ENCODE peak calls at places on chromosomes 11 and 22, in five cellular contexts. One of them, this sample, is unnamed.
A peak's percentile ranks its signal among the peaks of the same experiment; 100 is the strongest.

GRCh38 chr22:41800348-41801146 is at the start of gene CCDC134:
- DNase-seq in cardiac muscle cell: peak; percentile 94
- DNase-seq in brain microvascular endothelial cell: peak; percentile 60
- DNase-seq in transverse colon: peak; percentile 94
- DNase-seq in heart left ventricle: peak; percentile 94
- DNase-seq in this sample: peak; percentile 91

GRCh38 chr22:27391092-27391770 is 410.3 kb downstream of the MN1 start:
- DNase-seq in heart left ventricle: peak; percentile 58
- DNase-seq in cardiac muscle cell: peak; percentile 20
- DNase-seq in transverse colon: no peak
- DNase-seq in brain microvascular endothelial cell: no peak
- DNase-seq in this sample: no peak

GRCh38 chr11:76076749-76077148 is 129.6 kb downstream of the WNT11 start:
- DNase-seq in cardiac muscle cell: no peak
- DNase-seq in heart left ventricle: no peak
- DNase-seq in brain microvascular endothelial cell: no peak
- DNase-seq in transverse colon: no peak
- DNase-seq in this sample: no peak

GRCh38 chr11:48107188-48107704 is 109.4 kb upstream of the OR4B1 start:
- DNase-seq in brain microvascular endothelial cell: no peak
- DNase-seq in transverse colon: peak; percentile 57
- DNase-seq in cardiac muscle cell: no peak
- DNase-seq in heart left ventricle: no peak
- DNase-seq in this sample: no peak

GRCh38 chr22:36860821-36861659 is at the start of gene NCF4:
- DNase-seq in heart left ventricle: peak; percentile 66
- DNase-seq in cardiac muscle cell: no peak
- DNase-seq in brain microvascular endothelial cell: no peak
- DNase-seq in transverse colon: peak; percentile 77
- DNase-seq in this sample: peak; percentile 60

GRCh38 chr11:113308601-113309000 is 5.8 kb upstream of the TTC12 start:
- DNase-seq in brain microvascular endothelial cell: no peak
- DNase-seq in heart left ventricle: no peak
- DNase-seq in transverse colon: no peak
- DNase-seq in cardiac muscle cell: no peak
- DNase-seq in this sample: no peak

GRCh38 chr11:2834893-2835767 is 50.4 kb downstream of the CDKN1C start:
- DNase-seq in transverse colon: no peak
- DNase-seq in heart left ventricle: no peak
- DNase-seq in brain microvascular endothelial cell: no peak
- DNase-seq in cardiac muscle cell: no peak
- DNase-seq in this sample: no peak

GRCh38 chr11:69121021-69121420 is 34.7 kb upstream of the SMIM38 start:
- DNase-seq in brain microvascular endothelial cell: no peak
- DNase-seq in cardiac muscle cell: no peak
- DNase-seq in heart left ventricle: no peak
- DNase-seq in transverse colon: no peak
- DNase-seq in this sample: no peak

GRCh38 chr11:109597336-109597735 is 175.3 kb downstream of the C11orf87 start:
- DNase-seq in heart left ventricle: no peak
- DNase-seq in transverse colon: no peak
- DNase-seq in brain microvascular endothelial cell: no peak
- DNase-seq in cardiac muscle cell: no peak
- DNase-seq in this sample: no peak

GRCh38 chr22:28375761-28376534 is 303.7 kb downstream of the TTC28 start:
- DNase-seq in heart left ventricle: no peak
- DNase-seq in transverse colon: no peak
- DNase-seq in brain microvascular endothelial cell: no peak
- DNase-seq in cardiac muscle cell: no peak
- DNase-seq in this sample: no peak

GRCh38 chr11:33723238-33723881 is 12.9 kb downstream of the CD59 start:
- DNase-seq in cardiac muscle cell: no peak
- DNase-seq in transverse colon: no peak
- DNase-seq in brain microvascular endothelial cell: peak; percentile 95
- DNase-seq in heart left ventricle: peak; percentile 64
- DNase-seq in this sample: no peak

GRCh38 chr22:17260950-17261349 is 41.7 kb upstream of the ADA2 start:
- DNase-seq in brain microvascular endothelial cell: no peak
- DNase-seq in heart left ventricle: no peak
- DNase-seq in transverse colon: no peak
- DNase-seq in cardiac muscle cell: peak; percentile 32
- DNase-seq in this sample: no peak

GRCh38 chr22:44260216-44261035 is 52.3 kb downstream of the SHISAL1 start:
- DNase-seq in cardiac muscle cell: no peak
- DNase-seq in transverse colon: no peak
- DNase-seq in heart left ventricle: peak; percentile 10
- DNase-seq in brain microvascular endothelial cell: no peak
- DNase-seq in this sample: peak; percentile 27

GRCh38 chr11:122186439-122187080 is 70.5 kb upstream of the BLID start:
- DNase-seq in heart left ventricle: no peak
- DNase-seq in cardiac muscle cell: no peak
- DNase-seq in transverse colon: no peak
- DNase-seq in brain microvascular endothelial cell: peak; percentile 87
- DNase-seq in this sample: no peak

GRCh38 chr11:134202661-134203060 is 21.1 kb downstream of the NCAPD3 start:
- DNase-seq in heart left ventricle: no peak
- DNase-seq in brain microvascular endothelial cell: no peak
- DNase-seq in cardiac muscle cell: no peak
- DNase-seq in transverse colon: no peak
- DNase-seq in this sample: no peak

GRCh38 chr11:3058753-3059664 is 1.8 kb upstream of the CARS1 start:
- DNase-seq in transverse colon: no peak
- DNase-seq in cardiac muscle cell: no peak
- DNase-seq in brain microvascular endothelial cell: peak; percentile 84
- DNase-seq in heart left ventricle: no peak
- DNase-seq in this sample: no peak

GRCh38 chr22:17106161-17106784 is 14.9 kb downstream of the TMEM121B start:
- DNase-seq in cardiac muscle cell: no peak
- DNase-seq in heart left ventricle: no peak
- DNase-seq in brain microvascular endothelial cell: no peak
- DNase-seq in transverse colon: no peak
- DNase-seq in this sample: no peak

GRCh38 chr11:8917157-8917820 is 6.3 kb downstream of the AKIP1 start:
- DNase-seq in transverse colon: no peak
- DNase-seq in heart left ventricle: peak; percentile 36
- DNase-seq in brain microvascular endothelial cell: peak; percentile 75
- DNase-seq in cardiac muscle cell: peak; percentile 56
- DNase-seq in this sample: no peak

GRCh38 chr22:23119492-23120414 is 22.0 kb downstream of the RSPH14 start:
- DNase-seq in cardiac muscle cell: no peak
- DNase-seq in brain microvascular endothelial cell: peak; percentile 2
- DNase-seq in transverse colon: no peak
- DNase-seq in heart left ventricle: no peak
- DNase-seq in this sample: no peak

GRCh38 chr11:133928628-133929059 is 28.1 kb downstream of the IGSF9B start:
- DNase-seq in transverse colon: no peak
- DNase-seq in brain microvascular endothelial cell: no peak
- DNase-seq in cardiac muscle cell: no peak
- DNase-seq in heart left ventricle: no peak
- DNase-seq in this sample: no peak

GRCh38 chr11:134393638-134394037 is 18.4 kb downstream of the B3GAT1 start:
- DNase-seq in transverse colon: peak; percentile 33
- DNase-seq in brain microvascular endothelial cell: no peak
- DNase-seq in cardiac muscle cell: peak; percentile 42
- DNase-seq in heart left ventricle: no peak
- DNase-seq in this sample: no peak

GRCh38 chr11:125724125-125724524 is 22.0 kb upstream of the PATE1 start:
- DNase-seq in heart left ventricle: no peak
- DNase-seq in cardiac muscle cell: no peak
- DNase-seq in brain microvascular endothelial cell: peak; percentile 16
- DNase-seq in transverse colon: no peak
- DNase-seq in this sample: no peak

GRCh38 chr11:2305862-2306823 is 4.3 kb downstream of the TSPAN32 start:
- DNase-seq in transverse colon: peak; percentile 73
- DNase-seq in brain microvascular endothelial cell: no peak
- DNase-seq in cardiac muscle cell: no peak
- DNase-seq in heart left ventricle: peak; percentile 81
- DNase-seq in this sample: no peak

GRCh38 chr11:116504541-116505149 is 268.1 kb downstream of the BUD13 start:
- DNase-seq in transverse colon: no peak
- DNase-seq in brain microvascular endothelial cell: no peak
- DNase-seq in cardiac muscle cell: no peak
- DNase-seq in heart left ventricle: no peak
- DNase-seq in this sample: no peak

GRCh38 chr22:23822101-23822671 is 16.6 kb downstream of the DERL3 start:
- DNase-seq in brain microvascular endothelial cell: no peak
- DNase-seq in cardiac muscle cell: no peak
- DNase-seq in heart left ventricle: no peak
- DNase-seq in transverse colon: no peak
- DNase-seq in this sample: no peak

GRCh38 chr11:105854269-105854668 is 167.8 kb downstream of the MSANTD4 start:
- DNase-seq in brain microvascular endothelial cell: no peak
- DNase-seq in transverse colon: no peak
- DNase-seq in cardiac muscle cell: no peak
- DNase-seq in heart left ventricle: no peak
- DNase-seq in this sample: no peak
- H3K27ac ChIP-seq in brain microvascular endothelial cell: no peak overlapping the region
- H3K27ac ChIP-seq in transverse colon: no peak overlapping the region
- H3K27ac ChIP-seq in cardiac muscle cell: no peak overlapping the region
- H3K27ac ChIP-seq in heart left ventricle: no peak overlapping the region
- H3K27ac ChIP-seq in this sample: no peak overlapping the region

GRCh38 chr22:35397095-35397904 is 2.6 kb upstream of the MCM5 start:
- DNase-seq in transverse colon: no peak
- DNase-seq in cardiac muscle cell: no peak
- DNase-seq in brain microvascular endothelial cell: no peak
- DNase-seq in heart left ventricle: no peak
- DNase-seq in this sample: no peak
- TF ChIP-seq CTCF in transverse colon: no peak
- TF ChIP-seq CTCF in cardiac muscle cell: no peak
- TF ChIP-seq CTCF in brain microvascular endothelial cell: no peak
- TF ChIP-seq CTCF in heart left ventricle: no peak
- TF ChIP-seq CTCF in this sample: no peak

DNA sequence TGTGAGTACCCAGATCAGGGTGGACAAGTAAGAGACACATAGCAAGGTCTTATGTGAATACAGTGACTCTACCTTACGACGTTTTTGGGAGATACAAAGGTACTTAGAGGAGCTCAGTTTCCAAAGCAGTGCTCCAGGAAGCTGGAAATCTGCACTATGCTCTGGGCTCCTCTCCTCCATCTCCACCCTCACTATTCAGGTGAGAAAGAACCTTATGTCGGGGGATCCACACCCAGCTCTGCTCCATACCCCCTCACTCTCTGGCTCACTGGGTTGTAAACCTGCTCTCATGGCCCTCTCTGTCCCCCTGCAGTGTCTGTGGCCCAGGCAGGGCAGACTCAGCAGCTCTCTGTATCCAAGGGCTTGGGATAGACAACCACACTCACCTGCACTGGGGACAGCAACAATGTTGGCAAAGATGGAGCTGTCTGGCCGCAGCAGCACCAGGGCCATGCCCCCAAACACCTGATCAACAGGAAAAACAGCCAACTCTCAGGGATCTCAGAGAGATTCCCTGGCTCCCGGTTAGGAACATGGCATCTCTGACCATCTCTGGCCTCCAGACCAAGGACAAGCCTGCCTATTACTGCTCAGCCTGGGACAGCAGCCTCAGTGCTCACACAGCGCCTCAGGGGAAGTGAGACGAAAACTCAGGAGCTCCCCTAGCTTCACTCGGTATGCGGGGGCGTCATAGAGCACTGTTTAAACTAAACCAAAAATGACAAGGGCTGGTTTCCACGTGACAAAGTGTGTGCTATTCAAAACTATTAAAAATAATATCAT is 60.9 kb upstream of the TOP3B start:
- DNase-seq in heart left ventricle: no peak
- DNase-seq in brain microvascular endothelial cell: no peak
- DNase-seq in transverse colon: no peak
- DNase-seq in cardiac muscle cell: no peak
- DNase-seq in this sample: no peak
- H3K4me3 ChIP-seq in heart left ventricle: no peak overlapping the region
- H3K4me3 ChIP-seq in brain microvascular endothelial cell: no peak overlapping the region
- H3K4me3 ChIP-seq in transverse colon: no peak overlapping the region
- H3K4me3 ChIP-seq in cardiac muscle cell: no peak overlapping the region
- H3K4me3 ChIP-seq in this sample: no peak overlapping the region

DNA sequence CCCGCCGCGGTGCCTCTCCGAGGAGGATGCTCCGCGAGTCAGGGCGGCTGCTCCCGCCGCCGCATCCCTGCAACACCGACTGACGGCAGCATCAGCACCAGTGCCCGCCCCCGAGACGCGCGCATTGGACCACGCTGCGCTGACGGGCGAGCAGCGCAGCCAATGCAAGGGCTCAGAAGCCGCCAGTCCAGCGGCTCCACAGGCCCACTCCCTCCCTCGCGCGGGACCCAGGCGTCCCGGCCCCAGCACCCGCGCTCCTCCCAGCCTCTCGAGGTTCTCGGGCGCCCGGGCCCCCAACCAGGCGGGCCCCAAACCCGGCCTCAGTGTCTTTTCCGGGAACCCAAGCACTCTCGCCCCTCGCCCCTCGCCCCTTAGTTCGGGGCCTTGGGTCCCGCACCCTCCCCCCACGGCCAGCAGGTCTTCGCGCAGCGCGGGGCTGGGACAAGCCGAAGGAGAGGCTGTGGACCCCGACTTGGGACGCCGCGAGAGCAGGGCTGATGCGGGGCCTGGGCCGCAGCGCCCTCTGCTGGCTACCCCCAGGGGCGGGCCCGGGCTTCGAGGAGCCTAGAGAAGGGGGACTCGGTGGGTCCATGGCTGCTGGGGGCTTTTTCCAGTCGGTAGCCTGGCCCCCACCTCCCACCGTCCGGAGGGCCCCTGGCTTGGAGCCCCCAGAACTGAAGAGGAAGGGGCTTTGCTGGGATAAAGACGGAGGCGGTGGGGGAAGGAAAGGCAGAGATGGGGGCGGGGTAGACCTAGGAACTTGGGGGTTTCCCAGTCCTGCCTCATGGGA is at the start of gene NRXN2:
- DNase-seq in transverse colon: peak; percentile 83
- DNase-seq in brain microvascular endothelial cell: peak; percentile 61
- DNase-seq in cardiac muscle cell: peak; percentile 92
- DNase-seq in heart left ventricle: peak; percentile 88
- DNase-seq in this sample: peak; percentile 85
- H3K27ac ChIP-seq in transverse colon: peak within 1 kb of the TSS; percentile 64
- H3K27ac ChIP-seq in brain microvascular endothelial cell: peak within 1 kb of the TSS; percentile 18
- H3K27ac ChIP-seq in cardiac muscle cell: no peak within 1 kb of the TSS
- H3K27ac ChIP-seq in heart left ventricle: no peak within 1 kb of the TSS
- H3K27ac ChIP-seq in this sample: peak within 1 kb of the TSS; percentile 61

DNA sequence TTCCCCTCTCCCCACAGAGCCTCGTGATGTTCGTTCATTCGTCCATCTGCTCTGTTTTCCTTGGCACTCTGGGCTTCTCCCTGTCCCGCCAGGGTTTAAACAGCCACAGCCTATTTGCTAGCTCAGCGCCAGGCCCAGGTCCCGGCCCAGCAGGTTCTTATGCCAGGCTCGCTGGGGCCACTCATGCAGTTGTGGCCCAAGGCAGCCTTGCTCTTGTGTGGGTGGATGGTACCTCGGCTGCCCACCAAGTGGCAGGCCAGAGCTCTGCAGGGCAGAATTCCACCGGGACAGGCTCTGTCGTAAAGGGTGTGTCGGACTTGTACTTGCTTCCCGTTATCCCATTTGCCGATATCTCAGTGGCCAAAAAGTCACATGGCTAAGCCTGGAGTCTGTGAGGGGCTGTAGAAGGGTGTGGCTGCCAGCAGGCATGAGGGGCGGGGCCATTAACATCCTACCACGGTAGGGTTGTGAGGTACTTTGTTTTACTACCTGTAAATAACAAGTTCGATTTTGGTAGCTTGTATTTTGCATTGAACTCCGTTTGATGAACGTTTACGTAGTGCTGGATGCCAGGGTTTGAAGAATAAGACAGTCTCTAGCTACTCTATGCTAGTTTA is 7.9 kb downstream of the FAM118A start:
- DNase-seq in brain microvascular endothelial cell: peak; percentile 32
- DNase-seq in transverse colon: peak; percentile 62
- DNase-seq in cardiac muscle cell: no peak
- DNase-seq in heart left ventricle: peak; percentile 69
- DNase-seq in this sample: peak; percentile 70
- TF ChIP-seq CTCF in brain microvascular endothelial cell: peak; percentile 53
- TF ChIP-seq CTCF in transverse colon: peak; percentile 36
- TF ChIP-seq CTCF in cardiac muscle cell: peak; percentile 28
- TF ChIP-seq CTCF in heart left ventricle: peak; percentile 59
- TF ChIP-seq CTCF in this sample: peak; percentile 62

This sample was measured in ascending aorta.